ENCODE peak calls at places on chromosomes 2 and 18, in seven cellular contexts. T is AG20443; C is GM19239; S is ascending aorta; X is GM12865; R is stimulated activated CD8-positive, alpha-beta memory T cell treated with anti-CD3 and anti-CD28 coated beads, Interleukin-15, amount 100 ng/mL, for 24 hours; F is Calu3. B is an unnamed sample.

GRCh38 chr2:64730551-64731305 is 77.0 kb upstream of the SERTAD2 start:
- DNase-seq in T (peak; percentile 79), C (no peak), S (peak; percentile 80), X (peak; percentile 73), R (no peak), F (peak; percentile 29), B (no peak)

GRCh38 chr2:197360744-197361156 is 50.2 kb upstream of the ANKRD44 start:
- DNase-seq in T (peak; percentile 50), C (no peak), S (no peak), X (peak; percentile 51), R (no peak), F (no peak), B (no peak)

GRCh38 chr18:79404567-79404910 is 8.8 kb downstream of the NFATC1 start:
- DNase-seq in T (peak; percentile 64), C (no peak), S (no peak), X (no peak), R (no peak), F (no peak), B (no peak)

GRCh38 chr18:27894746-27895145 is 282.2 kb downstream of the CDH2 start:
- DNase-seq in T (no peak), C (no peak), S (no peak), X (no peak), R (no peak), F (no peak), B (no peak)

GRCh38 chr2:190574169-190574568 is 39.6 kb upstream of the NEMP2 start:
- DNase-seq in T (peak; percentile 14), C (no peak), S (no peak), X (no peak), R (no peak), F (no peak), B (no peak)

GRCh38 chr2:64134813-64135212 is 9.4 kb downstream of the PELI1 start:
- DNase-seq in T (no peak), C (no peak), S (no peak), X (no peak), R (no peak), F (no peak), B (no peak)

GRCh38 chr2:234945339-234945895 is 6.4 kb upstream of the SH3BP4 start:
- DNase-seq in T (peak; percentile 12), C (no peak), S (no peak), X (no peak), R (no peak), F (no peak), B (no peak)

GRCh38 chr2:39996653-39997080 is 217.6 kb upstream of the THUMPD2 start:
- DNase-seq in T (no peak), C (no peak), S (no peak), X (no peak), R (no peak), F (peak; percentile 12), B (no peak)

GRCh38 chr2:190843874-190844699 is 36.5 kb upstream of the GLS start:
- DNase-seq in T (no peak), C (no peak), S (no peak), X (peak; percentile 66), R (no peak), F (no peak), B (no peak)

GRCh38 chr2:20288941-20289340 is 61.7 kb downstream of the PUM2 start:
- DNase-seq in T (peak; percentile 65), C (no peak), S (no peak), X (no peak), R (no peak), F (peak; percentile 56), B (no peak)

GRCh38 chr2:177730363-177730762 is 337.8 kb downstream of the AGPS start:
- DNase-seq in T (no peak), C (no peak), S (no peak), X (no peak), R (no peak), F (no peak), B (no peak)

GRCh38 chr18:70333757-70334156 is 44.9 kb downstream of the SOCS6 start:
- DNase-seq in T (peak; percentile 81), C (no peak), S (peak; percentile 86), X (no peak), R (no peak), F (no peak), B (no peak)

GRCh38 chr2:217227794-217228193 is 367.9 kb upstream of the TNP1 start:
- DNase-seq in T (no peak), C (no peak), S (no peak), X (no peak), R (no peak), F (no peak), B (no peak)

GRCh38 chr2:203787954-203788353 is 79.6 kb upstream of the CTLA4 start:
- DNase-seq in T (no peak), C (no peak), S (no peak), X (no peak), R (no peak), F (no peak), B (no peak)

GRCh38 chr2:190607014-190607597 is 41.8 kb upstream of the NAB1 start:
- DNase-seq in T (no peak), C (no peak), S (no peak), X (no peak), R (no peak), F (no peak), B (no peak)

GRCh38 chr2:176297737-176298136 is 28.5 kb downstream of the MTX2 start:
- DNase-seq in T (no peak), C (no peak), S (no peak), X (no peak), R (no peak), F (no peak), B (no peak)

GRCh38 chr18:10381516-10381915 is 72.9 kb upstream of the APCDD1 start:
- DNase-seq in T (no peak), C (no peak), S (no peak), X (no peak), R (no peak), F (no peak), B (no peak)

GRCh38 chr2:111702119-111702808 is 181.7 kb downstream of the ANAPC1 start:
- DNase-seq in T (peak; percentile 71), C (no peak), S (peak; percentile 64), X (peak; percentile 62), R (no peak), F (peak; percentile 76), B (no peak)

GRCh38 chr2:146221826-146222225 is 1623.0 kb upstream of the ACVR2A start:
- DNase-seq in T (no peak), C (no peak), S (no peak), X (no peak), R (no peak), F (no peak), B (no peak)

GRCh38 chr18:70132999-70133398 is 72.5 kb downstream of the RTTN start:
- DNase-seq in T (peak; percentile 74), C (no peak), S (peak; percentile 74), X (no peak), R (no peak), F (no peak), B (peak; percentile 90)

GRCh38 chr2:136116813-136117390 is 1.0 kb downstream of the CXCR4 start:
- DNase-seq in T (peak; percentile 27), C (peak; percentile 40), S (no peak), X (peak; percentile 90), R (peak; percentile 21), F (peak; percentile 34), B (no peak)

GRCh38 chr2:206915136-206915535 is 24.2 kb upstream of the CPO start:
- DNase-seq in T (peak; percentile 72), C (no peak), S (no peak), X (peak; percentile 36), R (no peak), F (peak; percentile 2), B (no peak)

GRCh38 chr18:32037616-32038015 is 19.0 kb downstream of the RNF125 start:
- DNase-seq in T (no peak), C (no peak), S (no peak), X (no peak), R (no peak), F (no peak), B (no peak)

GRCh38 chr18:25326231-25327042 is 25.5 kb downstream of the ZNF521 start:
- DNase-seq in T (peak; percentile 24), C (no peak), S (no peak), X (no peak), R (no peak), F (no peak), B (no peak)

GRCh38 chr2:69499966-69500365 is 62.7 kb upstream of the NFU1 start:
- DNase-seq in T (no peak), C (no peak), S (no peak), X (no peak), R (no peak), F (no peak), B (no peak)

GRCh38 chr18:79644006-79644665 is 35.5 kb upstream of the CTDP1 start:
- DNase-seq in T (peak; percentile 90), C (peak; percentile 95), S (no peak), X (peak; percentile 79), R (peak; percentile 48), F (peak; percentile 72), B (peak; percentile 19)

GRCh38 chr2:166239548-166239947 is 111.7 kb upstream of the SCN1A start:
- DNase-seq in T (peak; percentile 78), C (no peak), S (no peak), X (no peak), R (no peak), F (peak; percentile 61), B (no peak)

GRCh38 chr2:116162395-116162794 is 1652.1 kb upstream of the DDX18 start:
- DNase-seq in T (no peak), C (no peak), S (no peak), X (no peak), R (no peak), F (no peak), B (no peak)

GRCh38 chr2:141195087-141195486 is 935.7 kb downstream of the LRP1B start:
- DNase-seq in T (no peak), C (no peak), S (no peak), X (no peak), R (no peak), F (no peak), B (no peak)

GRCh38 chr2:109396338-109397180 is 217.2 kb downstream of the SEPTIN10 start:
- DNase-seq in T (no peak), C (no peak), S (no peak), X (peak; percentile 39), R (no peak), F (no peak), B (no peak)

GRCh38 chr2:218781691-218782528 is at the start of gene CYP27A1:
- DNase-seq in T (peak; percentile 83), C (no peak), S (peak; percentile 73), X (no peak), R (no peak), F (peak; percentile 33), B (no peak)

B was measured in LNCaP clone FGC.